ENCODE peak calls at places on chromosomes 4 and X, in five cellular contexts. One of them, this sample, is unnamed.

GRCh38 chrX:103423955-103424640 is 47.8 kb downstream of the BEX3 start:
- DNase-seq in foreskin fibroblast: no peak
- DNase-seq in H7: no peak
- DNase-seq in hepatocyte: no peak
- DNase-seq in brain microvascular endothelial cell: no peak
- DNase-seq in this sample: no peak

GRCh38 chr4:78369691-78370090 is 181.9 kb upstream of the ANXA3 start:
- DNase-seq in foreskin fibroblast: peak
- DNase-seq in H7: peak
- DNase-seq in hepatocyte: no peak
- DNase-seq in brain microvascular endothelial cell: peak
- DNase-seq in this sample: no peak

GRCh38 chrX:110056419-110056818 is 53.5 kb downstream of the TMEM164 start:
- DNase-seq in foreskin fibroblast: no peak
- DNase-seq in H7: no peak
- DNase-seq in hepatocyte: no peak
- DNase-seq in brain microvascular endothelial cell: no peak
- DNase-seq in this sample: no peak

GRCh38 chr4:6768539-6768905 is 14.0 kb upstream of the KIAA0232 start:
- DNase-seq in foreskin fibroblast: peak
- DNase-seq in H7: no peak
- DNase-seq in hepatocyte: no peak
- DNase-seq in brain microvascular endothelial cell: no peak
- DNase-seq in this sample: peak

GRCh38 chrX:134718329-134719317 is 60.4 kb upstream of the PLAC1 start:
- DNase-seq in foreskin fibroblast: peak
- DNase-seq in H7: no peak
- DNase-seq in hepatocyte: peak
- DNase-seq in brain microvascular endothelial cell: peak
- DNase-seq in this sample: peak

GRCh38 chr4:143338313-143338712 is 1.6 kb downstream of the GAB1 start:
- DNase-seq in foreskin fibroblast: no peak
- DNase-seq in H7: no peak
- DNase-seq in hepatocyte: no peak
- DNase-seq in brain microvascular endothelial cell: no peak
- DNase-seq in this sample: no peak

GRCh38 chr4:23219779-23220408 is 527.2 kb downstream of the GBA3 start:
- DNase-seq in foreskin fibroblast: no peak
- DNase-seq in H7: no peak
- DNase-seq in hepatocyte: no peak
- DNase-seq in brain microvascular endothelial cell: no peak
- DNase-seq in this sample: no peak

GRCh38 chr4:181301735-181302380 is 941.3 kb upstream of the TENM3 start:
- DNase-seq in foreskin fibroblast: no peak
- DNase-seq in H7: no peak
- DNase-seq in hepatocyte: peak
- DNase-seq in brain microvascular endothelial cell: peak
- DNase-seq in this sample: peak

GRCh38 chr4:125316781-125317525 is 2.2 kb downstream of the FAT4 start:
- DNase-seq in foreskin fibroblast: peak
- DNase-seq in H7: peak
- DNase-seq in hepatocyte: peak
- DNase-seq in brain microvascular endothelial cell: peak
- DNase-seq in this sample: peak

GRCh38 chr4:2489841-2490552 is 21.1 kb downstream of the RNF4 start:
- DNase-seq in foreskin fibroblast: peak
- DNase-seq in H7: no peak
- DNase-seq in hepatocyte: no peak
- DNase-seq in brain microvascular endothelial cell: no peak
- DNase-seq in this sample: no peak

GRCh38 chrX:53595266-53595810 is 91.2 kb downstream of the HUWE1 start:
- DNase-seq in foreskin fibroblast: no peak
- DNase-seq in H7: no peak
- DNase-seq in hepatocyte: no peak
- DNase-seq in brain microvascular endothelial cell: no peak
- DNase-seq in this sample: no peak

GRCh38 chrX:75067931-75068330 is 88.2 kb downstream of the ABCB7 start:
- DNase-seq in foreskin fibroblast: peak
- DNase-seq in H7: no peak
- DNase-seq in hepatocyte: no peak
- DNase-seq in brain microvascular endothelial cell: no peak
- DNase-seq in this sample: no peak

GRCh38 chr4:6944311-6945051 is 34.9 kb downstream of the TBC1D14 start:
- DNase-seq in foreskin fibroblast: no peak
- DNase-seq in H7: peak
- DNase-seq in hepatocyte: no peak
- DNase-seq in brain microvascular endothelial cell: peak
- DNase-seq in this sample: no peak

GRCh38 chr4:99405433-99406115 is 29.6 kb downstream of the ADH7 start:
- DNase-seq in foreskin fibroblast: peak
- DNase-seq in H7: peak
- DNase-seq in hepatocyte: peak
- DNase-seq in brain microvascular endothelial cell: peak
- DNase-seq in this sample: no peak

GRCh38 chr4:54937501-54937900 is 187.9 kb downstream of the KDR start:
- DNase-seq in foreskin fibroblast: no peak
- DNase-seq in H7: no peak
- DNase-seq in hepatocyte: peak
- DNase-seq in brain microvascular endothelial cell: peak
- DNase-seq in this sample: no peak

GRCh38 chr4:4866833-4867744 is 7.6 kb downstream of the MSX1 start:
- DNase-seq in foreskin fibroblast: no peak
- DNase-seq in H7: peak
- DNase-seq in hepatocyte: peak
- DNase-seq in brain microvascular endothelial cell: no peak
- DNase-seq in this sample: no peak

GRCh38 chr4:29708473-29708872 is 1011.7 kb upstream of the PCDH7 start:
- DNase-seq in foreskin fibroblast: no peak
- DNase-seq in H7: no peak
- DNase-seq in hepatocyte: peak
- DNase-seq in brain microvascular endothelial cell: no peak
- DNase-seq in this sample: no peak

GRCh38 chrX:129433945-129434344 is 89.3 kb downstream of the SMARCA1 start:
- DNase-seq in foreskin fibroblast: no peak
- DNase-seq in H7: no peak
- DNase-seq in hepatocyte: no peak
- DNase-seq in brain microvascular endothelial cell: no peak
- DNase-seq in this sample: no peak

GRCh38 chr4:159855731-159856130 is 752.9 kb downstream of the RAPGEF2 start:
- DNase-seq in foreskin fibroblast: no peak
- DNase-seq in H7: no peak
- DNase-seq in hepatocyte: no peak
- DNase-seq in brain microvascular endothelial cell: no peak
- DNase-seq in this sample: no peak

GRCh38 chr4:169604131-169604900 is 8.1 kb downstream of the NEK1 start:
- DNase-seq in foreskin fibroblast: peak
- DNase-seq in H7: no peak
- DNase-seq in hepatocyte: no peak
- DNase-seq in brain microvascular endothelial cell: peak
- DNase-seq in this sample: no peak

GRCh38 chr4:10047967-10048366 is 26.7 kb upstream of the SLC2A9 start:
- DNase-seq in foreskin fibroblast: no peak
- DNase-seq in H7: no peak
- DNase-seq in hepatocyte: no peak
- DNase-seq in brain microvascular endothelial cell: no peak
- DNase-seq in this sample: no peak

GRCh38 chrX:45710081-45710801 is 509.6 kb upstream of the DIPK2B start:
- DNase-seq in foreskin fibroblast: peak
- DNase-seq in H7: no peak
- DNase-seq in hepatocyte: no peak
- DNase-seq in brain microvascular endothelial cell: peak
- DNase-seq in this sample: no peak

GRCh38 chrX:2242326-2242725 is 258.4 kb downstream of the DHRSX start:
- DNase-seq in foreskin fibroblast: no peak
- DNase-seq in H7: no peak
- DNase-seq in hepatocyte: no peak
- DNase-seq in brain microvascular endothelial cell: no peak
- DNase-seq in this sample: no peak

GRCh38 chr4:61934201-61934600 is 734.1 kb downstream of the ADGRL3 start:
- DNase-seq in foreskin fibroblast: no peak
- DNase-seq in H7: no peak
- DNase-seq in hepatocyte: no peak
- DNase-seq in brain microvascular endothelial cell: no peak
- DNase-seq in this sample: no peak

GRCh38 chrX:20313889-20314288 is 47.2 kb upstream of the RPS6KA3 start:
- DNase-seq in foreskin fibroblast: no peak
- DNase-seq in H7: no peak
- DNase-seq in hepatocyte: no peak
- DNase-seq in brain microvascular endothelial cell: no peak
- DNase-seq in this sample: no peak

GRCh38 chr4:134636332-134637055 is 434.9 kb upstream of the PABPC4L start:
- DNase-seq in foreskin fibroblast: no peak
- DNase-seq in H7: no peak
- DNase-seq in hepatocyte: no peak
- DNase-seq in brain microvascular endothelial cell: no peak
- DNase-seq in this sample: no peak

GRCh38 chrX:113950081-113950678 is 633.7 kb upstream of the HTR2C start:
- DNase-seq in foreskin fibroblast: no peak
- DNase-seq in H7: no peak
- DNase-seq in hepatocyte: no peak
- DNase-seq in brain microvascular endothelial cell: no peak
- DNase-seq in this sample: no peak

GRCh38 chr4:46999584-46999983 is 6.2 kb upstream of the GABRA4 start:
- DNase-seq in foreskin fibroblast: no peak
- DNase-seq in H7: no peak
- DNase-seq in hepatocyte: no peak
- DNase-seq in brain microvascular endothelial cell: peak
- DNase-seq in this sample: no peak

GRCh38 chr4:12126476-12126875 is 697.8 kb upstream of the HS3ST1 start:
- DNase-seq in foreskin fibroblast: no peak
- DNase-seq in H7: no peak
- DNase-seq in hepatocyte: no peak
- DNase-seq in brain microvascular endothelial cell: no peak
- DNase-seq in this sample: no peak

GRCh38 chr4:109207060-109207459 is 95.4 kb downstream of the COL25A1 start:
- DNase-seq in foreskin fibroblast: peak
- DNase-seq in H7: no peak
- DNase-seq in hepatocyte: peak
- DNase-seq in brain microvascular endothelial cell: peak
- DNase-seq in this sample: no peak

GRCh38 chr4:106032851-106033286 is 137.6 kb downstream of the NPNT start:
- DNase-seq in foreskin fibroblast: peak
- DNase-seq in H7: no peak
- DNase-seq in hepatocyte: no peak
- DNase-seq in brain microvascular endothelial cell: peak
- DNase-seq in this sample: no peak

GRCh38 chrX:155871934-155872333 is 9.2 kb upstream of the VAMP7 start:
- DNase-seq in foreskin fibroblast: no peak
- DNase-seq in H7: no peak
- DNase-seq in hepatocyte: no peak
- DNase-seq in brain microvascular endothelial cell: no peak
- DNase-seq in this sample: no peak

GRCh38 chrX:103399744-103400143 is 23.4 kb downstream of the BEX3 start:
- DNase-seq in foreskin fibroblast: no peak
- DNase-seq in H7: no peak
- DNase-seq in hepatocyte: no peak
- DNase-seq in brain microvascular endothelial cell: no peak
- DNase-seq in this sample: no peak

GRCh38 chrX:10514891-10515290 is 105.5 kb downstream of the MID1 start:
- DNase-seq in foreskin fibroblast: peak
- DNase-seq in H7: no peak
- DNase-seq in hepatocyte: no peak
- DNase-seq in brain microvascular endothelial cell: no peak
- DNase-seq in this sample: no peak

GRCh38 chr4:20253272-20253798 is 1.6 kb downstream of the SLIT2 start:
- DNase-seq in foreskin fibroblast: peak
- DNase-seq in H7: peak
- DNase-seq in hepatocyte: no peak
- DNase-seq in brain microvascular endothelial cell: no peak
- DNase-seq in this sample: peak

GRCh38 chr4:74366367-74366891 is 1.5 kb downstream of the EREG start:
- DNase-seq in foreskin fibroblast: no peak
- DNase-seq in H7: no peak
- DNase-seq in hepatocyte: no peak
- DNase-seq in brain microvascular endothelial cell: no peak
- DNase-seq in this sample: no peak
- H3K4me3 ChIP-seq in foreskin fibroblast: peak
- H3K4me3 ChIP-seq in H7: no peak
- H3K4me3 ChIP-seq in hepatocyte: no peak
- H3K4me3 ChIP-seq in brain microvascular endothelial cell: peak
- H3K4me3 ChIP-seq in this sample: no peak

DNA sequence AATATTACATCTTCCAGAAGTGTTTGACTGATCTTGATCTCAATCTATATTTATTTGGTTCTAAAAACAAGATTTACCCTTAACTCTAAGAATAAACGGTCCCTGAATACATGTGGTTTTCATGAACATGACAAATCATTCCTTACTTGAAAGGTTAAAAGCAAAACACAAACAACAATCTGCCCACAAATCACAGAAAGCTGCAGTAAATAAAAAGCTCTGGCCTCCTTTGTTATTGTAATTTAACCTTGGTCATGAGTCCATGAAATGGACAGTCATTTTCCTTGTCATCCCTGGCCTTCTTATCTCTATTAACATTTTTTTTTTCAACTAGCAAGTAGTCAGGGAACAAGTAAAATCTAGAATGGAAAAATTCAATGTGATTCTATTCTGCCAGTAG is 92.7 kb downstream of the SCD5 start:
- DNase-seq in foreskin fibroblast: no peak
- DNase-seq in H7: no peak
- DNase-seq in hepatocyte: no peak
- DNase-seq in brain microvascular endothelial cell: no peak
- DNase-seq in this sample: no peak
- H3K4me3 ChIP-seq in foreskin fibroblast: no peak
- H3K4me3 ChIP-seq in H7: no peak
- H3K4me3 ChIP-seq in hepatocyte: no peak
- H3K4me3 ChIP-seq in brain microvascular endothelial cell: no peak
- H3K4me3 ChIP-seq in this sample: no peak

GRCh38 chrX:121479406-121479805 is 432.0 kb downstream of the GLUD2 start:
- DNase-seq in foreskin fibroblast: no peak
- DNase-seq in H7: peak
- DNase-seq in hepatocyte: no peak
- DNase-seq in brain microvascular endothelial cell: peak
- DNase-seq in this sample: no peak
- H3K4me3 ChIP-seq in foreskin fibroblast: no peak
- H3K4me3 ChIP-seq in H7: no peak
- H3K4me3 ChIP-seq in hepatocyte: no peak
- H3K4me3 ChIP-seq in brain microvascular endothelial cell: no peak
- H3K4me3 ChIP-seq in this sample: no peak

DNA sequence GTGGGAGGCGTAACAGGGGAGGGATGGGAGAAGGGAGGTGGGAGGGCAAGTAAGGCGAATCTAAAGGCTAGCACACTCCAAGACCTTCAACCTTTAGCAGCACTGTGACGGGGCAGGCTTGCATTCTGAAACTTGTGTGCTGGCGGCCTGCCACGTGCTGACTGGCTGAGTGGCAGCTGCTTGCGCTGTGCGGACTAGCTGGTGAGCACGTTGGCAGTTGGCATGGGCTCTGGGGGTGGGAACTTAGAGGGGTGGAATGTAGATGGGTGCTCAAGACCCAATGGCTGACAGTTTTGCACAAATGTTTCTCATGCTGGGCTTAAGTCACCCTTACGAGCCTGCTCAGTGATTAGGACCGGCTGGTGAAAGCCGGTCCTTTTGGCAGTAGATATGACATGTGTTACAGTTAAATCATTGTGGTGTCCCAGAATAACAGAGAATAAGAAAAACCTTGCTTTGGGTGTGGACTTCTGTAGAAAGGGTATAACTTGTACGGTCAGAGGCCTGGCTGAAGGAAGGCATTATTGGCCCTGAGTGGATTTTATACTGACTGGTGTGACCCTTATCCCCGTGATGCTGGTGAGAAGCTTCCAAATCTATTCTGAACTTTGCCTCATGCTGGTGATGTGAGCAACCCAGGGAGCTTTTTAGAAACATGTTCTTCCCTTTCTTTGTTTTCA is 107.6 kb upstream of the SLC4A4 start:
- DNase-seq in foreskin fibroblast: peak
- DNase-seq in H7: no peak
- DNase-seq in hepatocyte: peak
- DNase-seq in brain microvascular endothelial cell: peak
- DNase-seq in this sample: peak
- H3K4me3 ChIP-seq in foreskin fibroblast: peak
- H3K4me3 ChIP-seq in H7: no peak
- H3K4me3 ChIP-seq in hepatocyte: no peak
- H3K4me3 ChIP-seq in brain microvascular endothelial cell: no peak
- H3K4me3 ChIP-seq in this sample: peak

This sample was measured in upper lobe of right lung.